ENCODE peak calls at places on chromosomes 4 and X, in ten cellular contexts. One of them, this sample, is unnamed.
A peak's percentile ranks its signal among the peaks of the same experiment; 100 is the strongest.

GRCh38 chr4:73615613-73616012 is 4.6 kb downstream of the RASSF6 start:
- DNase-seq in NB4: no peak
- DNase-seq in lower leg skin: no peak
- DNase-seq in sigmoid colon: no peak
- DNase-seq in upper lobe of left lung: no peak
- DNase-seq in IMR-90: no peak
- DNase-seq in heart left ventricle: no peak
- DNase-seq in uterus: no peak
- DNase-seq in esophagus squamous epithelium: no peak
- DNase-seq in body of pancreas: no peak
- DNase-seq in this sample: no peak

GRCh38 chrX:96102997-96103396 is 581.6 kb upstream of the DIAPH2 start:
- DNase-seq in uterus: no peak
- DNase-seq in heart left ventricle: no peak
- DNase-seq in upper lobe of left lung: peak; percentile 25
- DNase-seq in NB4: no peak
- DNase-seq in body of pancreas: peak; percentile 6
- DNase-seq in sigmoid colon: peak; percentile 62
- DNase-seq in esophagus squamous epithelium: no peak
- DNase-seq in IMR-90: no peak
- DNase-seq in lower leg skin: no peak
- DNase-seq in this sample: no peak

GRCh38 chr4:152605641-152606304 is 69.9 kb upstream of the FBXW7 start:
- DNase-seq in lower leg skin: no peak
- DNase-seq in upper lobe of left lung: no peak
- DNase-seq in sigmoid colon: no peak
- DNase-seq in esophagus squamous epithelium: no peak
- DNase-seq in uterus: no peak
- DNase-seq in IMR-90: peak; percentile 34
- DNase-seq in heart left ventricle: no peak
- DNase-seq in body of pancreas: no peak
- DNase-seq in NB4: no peak
- DNase-seq in this sample: no peak

GRCh38 chrX:13110427-13111324 is 66.3 kb upstream of the FAM9C start:
- DNase-seq in NB4: peak; percentile 68
- DNase-seq in body of pancreas: peak; percentile 50
- DNase-seq in uterus: peak; percentile 74
- DNase-seq in lower leg skin: peak; percentile 51
- DNase-seq in upper lobe of left lung: peak; percentile 49
- DNase-seq in IMR-90: peak; percentile 92
- DNase-seq in esophagus squamous epithelium: no peak
- DNase-seq in sigmoid colon: peak; percentile 73
- DNase-seq in heart left ventricle: peak; percentile 38
- DNase-seq in this sample: no peak

GRCh38 chr4:75990129-75990528 is 616 bp downstream of the SDAD1 start:
- DNase-seq in NB4: no peak
- DNase-seq in esophagus squamous epithelium: no peak
- DNase-seq in upper lobe of left lung: no peak
- DNase-seq in lower leg skin: no peak
- DNase-seq in uterus: no peak
- DNase-seq in IMR-90: peak; percentile 15
- DNase-seq in sigmoid colon: no peak
- DNase-seq in heart left ventricle: no peak
- DNase-seq in body of pancreas: no peak
- DNase-seq in this sample: no peak

GRCh38 chrX:107135076-107135964 is 16.7 kb upstream of the RBM41 start:
- DNase-seq in IMR-90: peak; percentile 54
- DNase-seq in heart left ventricle: no peak
- DNase-seq in lower leg skin: no peak
- DNase-seq in uterus: no peak
- DNase-seq in body of pancreas: no peak
- DNase-seq in esophagus squamous epithelium: no peak
- DNase-seq in upper lobe of left lung: no peak
- DNase-seq in NB4: peak; percentile 76
- DNase-seq in sigmoid colon: no peak
- DNase-seq in this sample: no peak

GRCh38 chr4:18882468-18882867 is 860.9 kb upstream of the LCORL start:
- DNase-seq in upper lobe of left lung: no peak
- DNase-seq in IMR-90: peak; percentile 72
- DNase-seq in heart left ventricle: no peak
- DNase-seq in esophagus squamous epithelium: no peak
- DNase-seq in uterus: no peak
- DNase-seq in lower leg skin: no peak
- DNase-seq in sigmoid colon: no peak
- DNase-seq in NB4: no peak
- DNase-seq in body of pancreas: no peak
- DNase-seq in this sample: no peak

GRCh38 chr4:122163301-122163700 is 11.2 kb downstream of the BLTP1 start:
- DNase-seq in uterus: no peak
- DNase-seq in heart left ventricle: no peak
- DNase-seq in upper lobe of left lung: no peak
- DNase-seq in lower leg skin: no peak
- DNase-seq in NB4: no peak
- DNase-seq in esophagus squamous epithelium: no peak
- DNase-seq in body of pancreas: peak; percentile 50
- DNase-seq in IMR-90: no peak
- DNase-seq in sigmoid colon: no peak
- DNase-seq in this sample: no peak

GRCh38 chr4:123822353-123822752 is 425.8 kb downstream of the SPRY1 start:
- DNase-seq in upper lobe of left lung: no peak
- DNase-seq in esophagus squamous epithelium: no peak
- DNase-seq in lower leg skin: no peak
- DNase-seq in IMR-90: no peak
- DNase-seq in sigmoid colon: no peak
- DNase-seq in uterus: no peak
- DNase-seq in heart left ventricle: no peak
- DNase-seq in body of pancreas: no peak
- DNase-seq in NB4: no peak
- DNase-seq in this sample: no peak

GRCh38 chrX:120575379-120576114 is 14.8 kb upstream of the CUL4B start:
- DNase-seq in IMR-90: no peak
- DNase-seq in NB4: no peak
- DNase-seq in body of pancreas: no peak
- DNase-seq in esophagus squamous epithelium: no peak
- DNase-seq in uterus: no peak
- DNase-seq in heart left ventricle: no peak
- DNase-seq in sigmoid colon: no peak
- DNase-seq in lower leg skin: no peak
- DNase-seq in upper lobe of left lung: no peak
- DNase-seq in this sample: no peak

GRCh38 chr4:2846172-2846571 is 2.5 kb downstream of the ADD1 start:
- DNase-seq in sigmoid colon: no peak
- DNase-seq in NB4: no peak
- DNase-seq in body of pancreas: no peak
- DNase-seq in esophagus squamous epithelium: no peak
- DNase-seq in upper lobe of left lung: no peak
- DNase-seq in uterus: no peak
- DNase-seq in lower leg skin: no peak
- DNase-seq in IMR-90: no peak
- DNase-seq in heart left ventricle: no peak
- DNase-seq in this sample: no peak

GRCh38 chrX:133610056-133610455 is 194.8 kb upstream of the GPC4 start:
- DNase-seq in esophagus squamous epithelium: no peak
- DNase-seq in NB4: no peak
- DNase-seq in IMR-90: no peak
- DNase-seq in heart left ventricle: no peak
- DNase-seq in sigmoid colon: no peak
- DNase-seq in body of pancreas: no peak
- DNase-seq in uterus: no peak
- DNase-seq in lower leg skin: no peak
- DNase-seq in upper lobe of left lung: no peak
- DNase-seq in this sample: no peak

GRCh38 chr4:176320340-176320975 is 692 bp downstream of the SPCS3 start:
- DNase-seq in heart left ventricle: peak; percentile 93
- DNase-seq in sigmoid colon: peak; percentile 93
- DNase-seq in lower leg skin: peak; percentile 88
- DNase-seq in body of pancreas: peak; percentile 91
- DNase-seq in upper lobe of left lung: peak; percentile 97
- DNase-seq in IMR-90: peak; percentile 84
- DNase-seq in NB4: peak; percentile 88
- DNase-seq in esophagus squamous epithelium: peak; percentile 77
- DNase-seq in uterus: peak; percentile 86
- DNase-seq in this sample: peak; percentile 70

GRCh38 chr4:176319237-176319703 is 496 bp upstream of the SPCS3 start:
- DNase-seq in body of pancreas: no peak
- DNase-seq in NB4: no peak
- DNase-seq in IMR-90: no peak
- DNase-seq in uterus: no peak
- DNase-seq in sigmoid colon: no peak
- DNase-seq in heart left ventricle: no peak
- DNase-seq in lower leg skin: no peak
- DNase-seq in upper lobe of left lung: no peak
- DNase-seq in esophagus squamous epithelium: no peak
- DNase-seq in this sample: no peak

GRCh38 chr4:176320976-176321361 is 1.2 kb downstream of the SPCS3 start:
- DNase-seq in uterus: no peak
- DNase-seq in heart left ventricle: no peak
- DNase-seq in body of pancreas: no peak
- DNase-seq in esophagus squamous epithelium: no peak
- DNase-seq in lower leg skin: no peak
- DNase-seq in NB4: no peak
- DNase-seq in sigmoid colon: no peak
- DNase-seq in IMR-90: no peak
- DNase-seq in upper lobe of left lung: no peak
- DNase-seq in this sample: no peak

GRCh38 chr4:176321589-176321988 is 1.8 kb downstream of the SPCS3 start:
- DNase-seq in NB4: no peak
- DNase-seq in heart left ventricle: no peak
- DNase-seq in body of pancreas: no peak
- DNase-seq in uterus: no peak
- DNase-seq in IMR-90: no peak
- DNase-seq in lower leg skin: no peak
- DNase-seq in upper lobe of left lung: no peak
- DNase-seq in esophagus squamous epithelium: no peak
- DNase-seq in sigmoid colon: no peak
- DNase-seq in this sample: no peak

GRCh38 chr4:176319704-176320339 is at the start of gene SPCS3:
- DNase-seq in uterus: peak; percentile 95
- DNase-seq in heart left ventricle: peak; percentile 97
- DNase-seq in upper lobe of left lung: peak; percentile 99
- DNase-seq in sigmoid colon: peak; percentile 98
- DNase-seq in NB4: peak; percentile 94
- DNase-seq in lower leg skin: peak; percentile 95
- DNase-seq in IMR-90: peak; percentile 91
- DNase-seq in esophagus squamous epithelium: peak; percentile 87
- DNase-seq in body of pancreas: peak; percentile 98
- DNase-seq in this sample: peak; percentile 81
- TF ChIP-seq POLR2A in uterus: peak; percentile 87
- TF ChIP-seq POLR2A in heart left ventricle: peak; percentile 49
- TF ChIP-seq POLR2A in upper lobe of left lung: peak; percentile 88
- TF ChIP-seq POLR2A in sigmoid colon: peak; percentile 51
- TF ChIP-seq POLR2A in NB4: peak; percentile 92
- TF ChIP-seq POLR2A in lower leg skin: no peak
- TF ChIP-seq POLR2A in IMR-90: peak; percentile 77
- TF ChIP-seq POLR2A in esophagus squamous epithelium: peak; percentile 89
- TF ChIP-seq POLR2A in body of pancreas: peak; percentile 82
- TF ChIP-seq POLR2A in this sample: peak; percentile 97

GRCh38 chrX:43586855-43587254 is 69.2 kb upstream of the MAOA start:
- DNase-seq in NB4: no peak
- DNase-seq in IMR-90: no peak
- DNase-seq in lower leg skin: no peak
- DNase-seq in esophagus squamous epithelium: no peak
- DNase-seq in body of pancreas: no peak
- DNase-seq in heart left ventricle: no peak
- DNase-seq in sigmoid colon: no peak
- DNase-seq in upper lobe of left lung: no peak
- DNase-seq in uterus: no peak
- DNase-seq in this sample: no peak

GRCh38 chrX:43585922-43586321 is 70.2 kb upstream of the MAOA start:
- DNase-seq in esophagus squamous epithelium: no peak
- DNase-seq in upper lobe of left lung: no peak
- DNase-seq in heart left ventricle: no peak
- DNase-seq in body of pancreas: no peak
- DNase-seq in sigmoid colon: no peak
- DNase-seq in NB4: no peak
- DNase-seq in uterus: no peak
- DNase-seq in lower leg skin: no peak
- DNase-seq in IMR-90: no peak
- DNase-seq in this sample: no peak

GRCh38 chrX:43592597-43592996 is 63.5 kb upstream of the MAOA start:
- DNase-seq in body of pancreas: peak; percentile 16
- DNase-seq in NB4: no peak
- DNase-seq in esophagus squamous epithelium: no peak
- DNase-seq in sigmoid colon: no peak
- DNase-seq in upper lobe of left lung: no peak
- DNase-seq in lower leg skin: no peak
- DNase-seq in heart left ventricle: no peak
- DNase-seq in uterus: no peak
- DNase-seq in IMR-90: no peak
- DNase-seq in this sample: no peak

GRCh38 chrX:43589735-43590515 is 66.2 kb upstream of the MAOA start:
- DNase-seq in lower leg skin: no peak
- DNase-seq in body of pancreas: no peak
- DNase-seq in upper lobe of left lung: no peak
- DNase-seq in uterus: no peak
- DNase-seq in esophagus squamous epithelium: no peak
- DNase-seq in IMR-90: no peak
- DNase-seq in sigmoid colon: no peak
- DNase-seq in heart left ventricle: no peak
- DNase-seq in NB4: no peak
- DNase-seq in this sample: no peak
- TF ChIP-seq POLR2A in lower leg skin: no peak
- TF ChIP-seq POLR2A in body of pancreas: peak; percentile 27
- TF ChIP-seq POLR2A in upper lobe of left lung: no peak
- TF ChIP-seq POLR2A in uterus: no peak
- TF ChIP-seq POLR2A in esophagus squamous epithelium: no peak
- TF ChIP-seq POLR2A in IMR-90: no peak
- TF ChIP-seq POLR2A in sigmoid colon: no peak
- TF ChIP-seq POLR2A in heart left ventricle: no peak
- TF ChIP-seq POLR2A in NB4: no peak
- TF ChIP-seq POLR2A in this sample: no peak

DNA sequence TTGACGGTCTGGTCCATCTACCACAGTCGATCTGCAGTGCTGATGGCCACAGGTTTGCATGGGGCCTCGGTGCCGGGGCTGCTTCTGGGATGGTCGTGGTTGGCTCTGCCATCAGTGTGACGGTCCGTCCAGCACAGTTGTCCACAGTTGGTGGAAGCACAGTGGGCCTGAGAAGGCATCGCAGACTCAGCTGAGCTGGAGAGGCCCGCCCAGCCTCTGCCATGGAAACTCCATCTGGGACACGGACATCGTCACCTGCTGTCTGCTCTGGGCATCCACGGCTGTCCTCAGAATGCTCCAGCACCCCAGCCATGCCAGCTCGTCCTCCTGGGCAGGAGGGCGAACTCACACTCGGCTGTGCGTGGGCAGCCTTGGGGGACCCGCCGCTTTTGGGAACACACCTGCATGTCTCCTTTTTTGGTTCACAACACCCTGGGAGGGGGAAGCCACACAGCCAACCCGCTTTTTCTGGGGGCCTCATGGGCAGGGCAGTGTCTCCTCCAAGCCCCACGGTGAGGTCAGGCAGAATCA is 33.0 kb downstream of the ABLIM2 start:
- DNase-seq in lower leg skin: no peak
- DNase-seq in uterus: no peak
- DNase-seq in esophagus squamous epithelium: no peak
- DNase-seq in IMR-90: no peak
- DNase-seq in body of pancreas: no peak
- DNase-seq in upper lobe of left lung: no peak
- DNase-seq in NB4: no peak
- DNase-seq in heart left ventricle: no peak
- DNase-seq in sigmoid colon: no peak
- DNase-seq in this sample: no peak
- TF ChIP-seq POLR2A in lower leg skin: no peak
- TF ChIP-seq POLR2A in uterus: no peak
- TF ChIP-seq POLR2A in esophagus squamous epithelium: no peak
- TF ChIP-seq POLR2A in IMR-90: no peak
- TF ChIP-seq POLR2A in body of pancreas: no peak
- TF ChIP-seq POLR2A in upper lobe of left lung: no peak
- TF ChIP-seq POLR2A in NB4: no peak
- TF ChIP-seq POLR2A in heart left ventricle: no peak
- TF ChIP-seq POLR2A in sigmoid colon: no peak
- TF ChIP-seq POLR2A in this sample: no peak

GRCh38 chrX:139932901-139933796 is at the start of gene ATP11C:
- DNase-seq in IMR-90: peak; percentile 83
- DNase-seq in heart left ventricle: peak; percentile 85
- DNase-seq in esophagus squamous epithelium: peak; percentile 17
- DNase-seq in upper lobe of left lung: peak; percentile 91
- DNase-seq in uterus: peak; percentile 83
- DNase-seq in body of pancreas: peak; percentile 82
- DNase-seq in NB4: peak; percentile 91
- DNase-seq in lower leg skin: peak; percentile 71
- DNase-seq in sigmoid colon: peak; percentile 94
- DNase-seq in this sample: peak; percentile 46
- TF ChIP-seq POLR2A in IMR-90: no peak
- TF ChIP-seq POLR2A in heart left ventricle: no peak
- TF ChIP-seq POLR2A in esophagus squamous epithelium: peak; percentile 72
- TF ChIP-seq POLR2A in upper lobe of left lung: no peak
- TF ChIP-seq POLR2A in uterus: peak; percentile 52
- TF ChIP-seq POLR2A in body of pancreas: peak; percentile 78
- TF ChIP-seq POLR2A in NB4: peak; percentile 66
- TF ChIP-seq POLR2A in lower leg skin: no peak
- TF ChIP-seq POLR2A in sigmoid colon: peak; percentile 52
- TF ChIP-seq POLR2A in this sample: peak; percentile 87